ENCODE peak calls at places on chromosomes 12 and 14, in seven cellular contexts. A, L, D, Z, G, X and J are unnamed samples.

GRCh38 chr14:68948686-68949085 is 30.4 kb downstream of the ACTN1 start:
- DNase-seq in A (no peak), L (peak), D (no peak), Z (no peak), G (peak), X (no peak), J (no peak)

GRCh38 chr12:18549598-18549997 is 188.2 kb downstream of the PLCZ1 start:
- DNase-seq in A (no peak), L (no peak), D (peak), Z (no peak), G (no peak), X (no peak), J (no peak)

GRCh38 chr14:102690509-102691286 is 86.6 kb upstream of the TRAF3 start:
- DNase-seq in A (no peak), L (no peak), D (no peak), Z (no peak), G (no peak), X (no peak), J (no peak)

GRCh38 chr14:77085538-77085937 is 12.5 kb upstream of the CIPC start:
- DNase-seq in A (no peak), L (no peak), D (no peak), Z (no peak), G (no peak), X (no peak), J (no peak)

GRCh38 chr12:49389092-49389703 is 21.9 kb downstream of the SPATS2 start:
- DNase-seq in A (peak), L (no peak), D (peak), Z (no peak), G (peak), X (no peak), J (no peak)

GRCh38 chr12:118206107-118206412 is 70.1 kb downstream of the PEBP1 start:
- DNase-seq in A (no peak), L (no peak), D (no peak), Z (no peak), G (no peak), X (no peak), J (no peak)

GRCh38 chr12:97368462-97369150 is 94.0 kb upstream of the RMST start:
- DNase-seq in A (no peak), L (no peak), D (no peak), Z (no peak), G (no peak), X (no peak), J (no peak)

GRCh38 chr12:5432011-5432400 is at the start of gene NTF3:
- DNase-seq in A (peak), L (peak), D (peak), Z (no peak), G (no peak), X (no peak), J (peak)

GRCh38 chr12:6963016-6963731 is 7.3 kb downstream of the PHB2 start:
- DNase-seq in A (no peak), L (no peak), D (no peak), Z (peak), G (no peak), X (no peak), J (peak)

GRCh38 chr12:26746315-26746714 is 86.7 kb downstream of the ITPR2 start:
- DNase-seq in A (peak), L (peak), D (no peak), Z (no peak), G (no peak), X (no peak), J (no peak)

GRCh38 chr14:33551963-33552362 is 398.9 kb downstream of the EGLN3 start:
- DNase-seq in A (no peak), L (no peak), D (no peak), Z (no peak), G (no peak), X (no peak), J (peak)

GRCh38 chr12:22935501-22935900 is 310.5 kb downstream of the ETNK1 start:
- DNase-seq in A (no peak), L (peak), D (no peak), Z (no peak), G (no peak), X (no peak), J (no peak)

GRCh38 chr12:49358548-49359141 is 8.6 kb upstream of the SPATS2 start:
- DNase-seq in A (peak), L (peak), D (peak), Z (peak), G (peak), X (no peak), J (peak)

GRCh38 chr12:1122803-1123202 is 131.8 kb downstream of the ERC1 start:
- DNase-seq in A (peak), L (no peak), D (no peak), Z (no peak), G (peak), X (no peak), J (no peak)

GRCh38 chr12:102629262-102629888 is 149.0 kb upstream of the IGF1 start:
- DNase-seq in A (no peak), L (peak), D (no peak), Z (no peak), G (no peak), X (no peak), J (no peak)

GRCh38 chr12:54997914-54998507 is 13.4 kb upstream of the TESPA1 start:
- DNase-seq in A (no peak), L (no peak), D (no peak), Z (peak), G (no peak), X (no peak), J (peak)

GRCh38 chr14:37592288-37593274 is 2.5 kb downstream of the FOXA1 start:
- DNase-seq in A (no peak), L (no peak), D (no peak), Z (peak), G (no peak), X (no peak), J (peak)

GRCh38 chr12:130752692-130753230 is 36.7 kb upstream of the RIMBP2 start:
- DNase-seq in A (no peak), L (no peak), D (no peak), Z (peak), G (no peak), X (no peak), J (no peak)

GRCh38 chr14:52348796-52349195 is 34.7 kb downstream of the PTGER2 start:
- DNase-seq in A (no peak), L (peak), D (no peak), Z (no peak), G (no peak), X (no peak), J (no peak)

GRCh38 chr12:105622220-105622619 is 291.7 kb downstream of the C12orf75 start:
- DNase-seq in A (no peak), L (peak), D (no peak), Z (no peak), G (no peak), X (no peak), J (no peak)

GRCh38 chr14:36747411-36748184 is 85.9 kb downstream of the PAX9 start:
- DNase-seq in A (no peak), L (peak), D (no peak), Z (peak), G (no peak), X (no peak), J (peak)

GRCh38 chr12:3727877-3728632 is 24.9 kb downstream of the CRACR2A start:
- DNase-seq in A (peak), L (no peak), D (no peak), Z (no peak), G (peak), X (no peak), J (no peak)